ENCODE peak calls at places on chromosomes 13 and 19, in four cellular contexts. W, Q, B and T are unnamed samples.

GRCh38 chr13:25046985-25047660 is 48.8 kb upstream of the PABPC3 start:
- DNase-seq in W (peak; percentile 57), Q (no peak), B (no peak), T (peak; percentile 73)

GRCh38 chr13:92989301-92989700 is 237.3 kb upstream of the GPC6 start:
- DNase-seq in W (no peak), Q (no peak), B (no peak), T (no peak)

GRCh38 chr19:35311901-35312665 is 16.9 kb upstream of the CD22 start:
- DNase-seq in W (no peak), Q (no peak), B (no peak), T (no peak)

GRCh38 chr19:19628499-19629134 is 597 bp upstream of the LPAR2 start:
- DNase-seq in W (peak; percentile 95), Q (no peak), B (no peak), T (peak; percentile 91)

GRCh38 chr19:55145241-55145640 is 3.8 kb downstream of the TNNT1 start:
- DNase-seq in W (no peak), Q (peak; percentile 8), B (no peak), T (no peak)

GRCh38 chr19:45464861-45465427 is 2.9 kb upstream of the FOSB start:
- DNase-seq in W (no peak), Q (no peak), B (no peak), T (no peak)

GRCh38 chr19:51524661-51525264 is 6.7 kb downstream of the SIGLEC6 start:
- DNase-seq in W (no peak), Q (no peak), B (no peak), T (no peak)

GRCh38 chr13:113207890-113208423 is 512 bp downstream of the PCID2 start:
- DNase-seq in W (no peak), Q (no peak), B (no peak), T (peak; percentile 50)

GRCh38 chr13:113890758-113891480 is 27.0 kb upstream of the GAS6 start:
- DNase-seq in W (no peak), Q (no peak), B (no peak), T (no peak)

GRCh38 chr13:39452412-39452811 is 150.6 kb downstream of the LHFPL6 start:
- DNase-seq in W (no peak), Q (no peak), B (no peak), T (no peak)

GRCh38 chr13:22108283-22108897 is 437.5 kb downstream of the FGF9 start:
- DNase-seq in W (no peak), Q (no peak), B (no peak), T (no peak)

GRCh38 chr13:75263741-75264407 is 218.1 kb downstream of the TBC1D4 start:
- DNase-seq in W (no peak), Q (no peak), B (no peak), T (no peak)

GRCh38 chr19:45632468-45633196 is 6.6 kb downstream of the EML2 start:
- DNase-seq in W (peak; percentile 96), Q (peak; percentile 98), B (no peak), T (peak; percentile 96)

GRCh38 chr13:69571606-69572323 is 535.9 kb upstream of the ATXN8OS start:
- DNase-seq in W (no peak), Q (no peak), B (no peak), T (no peak)

GRCh38 chr19:41741244-41741554 is 14.1 kb upstream of the CEACAM6 start:
- DNase-seq in W (no peak), Q (no peak), B (no peak), T (no peak)

GRCh38 chr13:20993661-20994440 is 67.5 kb downstream of the LATS2 start:
- DNase-seq in W (no peak), Q (peak; percentile 59), B (no peak), T (no peak)

GRCh38 chr19:16051254-16052025 is 24.9 kb upstream of the TPM4 start:
- DNase-seq in W (no peak), Q (no peak), B (no peak), T (no peak)

GRCh38 chr13:19596960-19597361 is 35.6 kb upstream of the TPTE2 start:
- DNase-seq in W (no peak), Q (no peak), B (no peak), T (no peak)
- TF ChIP-seq USF1 in W (no peak), Q (no peak), B (no peak), T (no peak)

GRCh38 chr19:495440-496332 is 600 bp upstream of the MADCAM1 start:
- DNase-seq in W (peak; percentile 84), Q (peak; percentile 64), B (no peak), T (peak; percentile 82)
- TF ChIP-seq USF1 in W (no peak), Q (no peak), B (no peak), T (no peak)

GRCh38 chr19:1069009-1069779 is 2.2 kb downstream of the ARHGAP45 start:
- DNase-seq in W (no peak), Q (no peak), B (no peak), T (no peak)
- TF ChIP-seq USF1 in W (no peak), Q (no peak), B (no peak), T (no peak)

GRCh38 chr13:27988520-27988919 is at the start of gene URAD:
- DNase-seq in W (no peak), Q (no peak), B (no peak), T (no peak)
- TF ChIP-seq USF1 in W (no peak), Q (no peak), B (no peak), T (no peak)

GRCh38 chr19:9883231-9883758 is 48.2 kb downstream of the PIN1 start:
- DNase-seq in W (no peak), Q (no peak), B (no peak), T (peak; percentile 27)

GRCh38 chr19:9883764-9884163 is 48.6 kb downstream of the PIN1 start:
- DNase-seq in W (no peak), Q (no peak), B (no peak), T (no peak)

GRCh38 chr19:9878511-9879196 is 43.5 kb downstream of the PIN1 start:
- DNase-seq in W (no peak), Q (no peak), B (no peak), T (no peak)

GRCh38 chr19:9885077-9885552 is 50.0 kb downstream of the PIN1 start:
- DNase-seq in W (peak; percentile 32), Q (no peak), B (no peak), T (no peak)

GRCh38 chr19:9881720-9882119 is 46.6 kb downstream of the PIN1 start:
- DNase-seq in W (no peak), Q (no peak), B (no peak), T (no peak)
- TF ChIP-seq USF1 in W (no peak), Q (no peak), B (no peak), T (no peak)